ENCODE peak calls at places on chromosomes 6 and 20, in six cellular contexts. P, R, H, U, C and F are unnamed samples.
A peak's percentile ranks its signal among the peaks of the same experiment; 100 is the strongest.

GRCh38 chr6:109527989-109528388 is 45.0 kb upstream of the ZBTB24 start:
- DNase-seq in P (peak; percentile 21), R (peak; percentile 16), H (peak; percentile 30), U (peak; percentile 39), C (no peak), F (no peak)

GRCh38 chr6:42241915-42242314 is 24.3 kb upstream of the MRPS10 start:
- DNase-seq in P (no peak), R (no peak), H (no peak), U (no peak), C (no peak), F (no peak)

GRCh38 chr6:134676307-134677281 is 273.3 kb downstream of the ALDH8A1 start:
- DNase-seq in P (no peak), R (no peak), H (peak; percentile 14), U (peak; percentile 98), C (peak; percentile 94), F (no peak)

GRCh38 chr20:4811661-4812181 is 90.0 kb downstream of the PRND start:
- DNase-seq in P (no peak), R (no peak), H (peak; percentile 97), U (no peak), C (no peak), F (no peak)

GRCh38 chr6:68634503-68635411 is at the start of gene ADGRB3:
- DNase-seq in P (no peak), R (peak; percentile 29), H (peak; percentile 57), U (peak; percentile 70), C (peak; percentile 62), F (peak; percentile 37)

GRCh38 chr6:23446394-23447001 is 679.5 kb upstream of the NRSN1 start:
- DNase-seq in P (peak; percentile 1), R (peak; percentile 34), H (peak; percentile 18), U (peak; percentile 82), C (peak; percentile 25), F (no peak)

GRCh38 chr20:12358655-12359009 is 440.9 kb downstream of the BTBD3 start:
- DNase-seq in P (no peak), R (no peak), H (no peak), U (peak; percentile 5), C (no peak), F (no peak)

GRCh38 chr20:32886652-32887051 is 27.9 kb downstream of the EFCAB8 start:
- DNase-seq in P (no peak), R (no peak), H (no peak), U (no peak), C (no peak), F (no peak)

GRCh38 chr6:115456848-115457247 is 603.8 kb downstream of the FRK start:
- DNase-seq in P (no peak), R (no peak), H (no peak), U (no peak), C (no peak), F (no peak)

GRCh38 chr20:37439223-37439933 is 81.7 kb upstream of the NNAT start:
- DNase-seq in P (no peak), R (no peak), H (no peak), U (no peak), C (no peak), F (no peak)

GRCh38 chr6:170222498-170223471 is 68.1 kb downstream of the DLL1 start:
- DNase-seq in P (no peak), R (peak; percentile 29), H (peak; percentile 95), U (no peak), C (no peak), F (peak; percentile 59)

GRCh38 chr20:35216541-35216940 is 9.9 kb upstream of the MMP24 start:
- DNase-seq in P (no peak), R (peak; percentile 32), H (no peak), U (no peak), C (no peak), F (no peak)

GRCh38 chr6:168550326-168550725 is 109.3 kb downstream of the SMOC2 start:
- DNase-seq in P (no peak), R (no peak), H (no peak), U (no peak), C (no peak), F (no peak)

GRCh38 chr6:15293674-15294073 is 47.8 kb downstream of the JARID2 start:
- DNase-seq in P (no peak), R (no peak), H (no peak), U (no peak), C (no peak), F (no peak)

GRCh38 chr6:149055195-149055899 is 262.2 kb upstream of the TAB2 start:
- DNase-seq in P (no peak), R (no peak), H (peak; percentile 70), U (no peak), C (no peak), F (no peak)

GRCh38 chr6:119467478-119468081 is 118.0 kb upstream of the MAN1A1 start:
- DNase-seq in P (no peak), R (no peak), H (no peak), U (peak; percentile 51), C (no peak), F (no peak)

DNA sequence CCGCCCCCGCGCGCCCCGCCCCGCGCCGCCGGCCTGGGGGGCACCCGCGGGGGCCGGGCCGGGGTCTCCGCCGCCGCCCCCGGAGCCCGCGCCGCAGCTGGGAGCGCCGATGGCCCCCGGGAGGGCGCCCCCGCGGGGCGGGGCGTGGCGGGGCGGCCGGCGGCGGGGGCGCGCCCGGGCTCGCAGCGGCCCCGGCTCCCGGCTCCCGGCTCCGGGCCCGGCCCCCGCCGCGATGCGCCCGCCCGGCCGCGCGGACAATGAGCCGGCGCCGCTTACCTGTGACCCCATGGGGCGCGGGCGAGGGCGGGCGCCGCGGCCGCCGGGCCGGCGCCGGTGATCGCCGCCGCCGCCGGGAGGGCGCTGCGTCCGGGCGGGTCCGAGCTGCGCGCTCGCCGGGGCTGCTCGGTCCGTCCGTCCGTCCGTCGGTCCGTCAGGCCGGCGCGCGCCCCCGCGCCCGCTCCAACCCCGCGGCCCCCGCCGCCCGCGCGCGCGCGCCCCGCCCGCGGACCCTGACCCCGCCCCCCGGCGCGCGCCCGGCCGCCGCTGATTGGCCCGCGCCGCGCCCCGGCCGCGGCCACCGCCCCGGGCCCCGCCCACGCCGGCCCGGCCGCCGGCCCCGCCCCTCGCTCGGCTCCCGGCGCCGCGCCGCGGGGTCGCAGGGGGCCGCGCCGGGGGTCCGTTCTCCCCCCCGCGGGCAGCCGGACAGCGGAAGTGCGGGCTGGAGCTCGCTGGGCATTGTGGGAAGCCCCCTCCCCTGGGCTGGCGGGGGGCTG is at the start of gene ZBTB46:
- DNase-seq in P (no peak), R (no peak), H (peak; percentile 70), U (peak; percentile 64), C (no peak), F (no peak)
- H3K4me3 ChIP-seq in P (peak within 1 kb of the TSS; percentile 59), R (peak within 1 kb of the TSS; percentile 41), H (peak within 1 kb of the TSS; percentile 38), U (peak within 1 kb of the TSS; percentile 63), C (peak within 1 kb of the TSS; percentile 54), F (peak within 1 kb of the TSS; percentile 83)

DNA sequence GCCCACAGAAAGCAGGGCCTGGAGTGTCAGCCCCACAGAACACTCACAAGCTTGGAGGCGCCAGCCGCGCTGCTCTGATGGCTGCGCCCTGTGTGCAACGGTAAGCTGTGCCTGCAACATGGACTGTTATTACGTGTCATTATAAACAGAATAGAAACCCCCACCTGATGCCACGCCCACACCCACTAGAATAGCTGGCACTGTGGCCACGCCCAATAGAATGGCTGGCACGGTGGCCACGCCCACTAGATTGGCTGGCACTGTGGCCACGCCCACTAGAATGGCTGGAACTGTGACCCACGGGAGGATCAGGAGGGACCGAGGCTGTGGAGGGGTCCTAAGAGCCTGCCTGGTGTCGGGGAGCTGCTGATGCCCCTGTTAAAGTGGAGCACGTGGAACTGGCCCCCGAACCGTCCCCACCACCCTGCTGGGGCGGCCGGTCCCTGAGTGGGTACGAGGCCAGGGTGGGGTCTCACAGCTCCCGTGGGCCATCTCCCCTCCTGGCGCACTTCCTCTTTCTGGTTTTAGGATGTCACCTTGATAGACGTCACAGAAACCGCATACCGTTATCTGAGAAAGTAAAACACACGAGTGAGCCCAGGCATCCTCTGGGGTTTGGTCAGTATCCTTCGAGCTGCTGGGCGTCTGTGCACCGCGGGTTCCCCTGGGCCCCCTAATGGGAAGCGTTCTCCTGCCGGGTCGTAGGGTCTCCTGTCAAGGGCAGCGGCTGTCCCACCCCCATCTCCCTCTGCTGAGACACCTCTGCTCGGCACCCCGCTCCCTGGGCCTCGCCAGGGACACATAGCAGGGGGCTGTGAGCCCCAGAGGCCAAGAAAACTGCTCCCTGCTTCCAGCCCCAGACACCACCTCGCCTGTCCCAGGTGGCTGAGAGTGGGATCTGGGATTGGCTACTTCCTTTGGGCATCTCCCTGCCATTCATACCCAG is 25.4 kb downstream of the SLC17A9 start:
- DNase-seq in P (peak; percentile 51), R (no peak), H (peak; percentile 60), U (no peak), C (no peak), F (no peak)
- H3K4me3 ChIP-seq in P (no peak overlapping the region), R (no peak overlapping the region), H (no peak overlapping the region), U (no peak overlapping the region), C (no peak overlapping the region), F (no peak overlapping the region)

GRCh38 chr20:21609981-21610380 is 95.5 kb upstream of the PAX1 start:
- DNase-seq in P (no peak), R (no peak), H (no peak), U (no peak), C (no peak), F (no peak)

GRCh38 chr20:21608777-21609176 is 94.9 kb upstream of the NKX2-2 start:
- DNase-seq in P (no peak), R (no peak), H (no peak), U (no peak), C (no peak), F (no peak)

GRCh38 chr20:21613512-21613911 is 92.0 kb upstream of the PAX1 start:
- DNase-seq in P (no peak), R (peak; percentile 8), H (no peak), U (no peak), C (no peak), F (no peak)

GRCh38 chr20:21609221-21609620 is 95.4 kb upstream of the NKX2-2 start:
- DNase-seq in P (no peak), R (peak; percentile 50), H (no peak), U (no peak), C (no peak), F (peak; percentile 31)

DNA sequence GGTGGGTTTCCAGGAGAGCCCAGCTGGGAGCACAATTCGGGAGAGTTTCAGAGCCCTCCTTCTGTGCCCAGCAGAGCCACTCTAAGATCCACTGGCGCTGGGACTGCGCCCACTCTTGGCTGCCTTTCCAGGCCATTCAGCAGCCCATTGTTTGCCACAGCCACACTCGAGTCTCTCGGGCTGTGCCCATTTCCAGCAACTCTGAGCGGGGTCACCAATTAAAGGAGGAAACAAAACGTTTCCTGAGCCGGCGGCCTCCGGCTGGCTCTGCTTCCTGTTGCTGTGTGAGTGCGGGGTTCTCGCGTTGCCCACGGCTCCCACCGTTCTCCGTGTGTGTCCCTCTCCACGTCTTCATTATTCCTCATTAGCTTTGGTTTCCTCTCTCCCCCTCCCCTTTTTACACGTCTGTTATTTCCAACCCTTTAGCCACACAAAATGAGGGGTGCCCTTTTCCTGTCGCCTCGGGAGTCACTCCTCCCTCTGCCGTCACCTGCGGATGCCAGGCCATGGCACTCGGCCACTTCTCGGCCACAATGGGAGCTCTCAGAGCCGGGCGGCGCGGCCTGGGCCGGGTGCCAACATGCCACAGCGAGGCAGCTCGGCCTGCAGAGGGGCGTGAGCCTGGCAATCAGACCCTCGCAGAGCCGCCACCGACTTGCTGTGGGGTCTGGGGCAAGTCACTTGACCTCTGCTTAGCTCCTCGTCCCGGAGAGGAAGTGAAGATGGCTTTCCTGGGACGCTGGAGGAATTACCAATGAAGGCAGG is 94.3 kb upstream of the NKX2-2 start:
- DNase-seq in P (no peak), R (no peak), H (no peak), U (no peak), C (no peak), F (peak; percentile 75)
- H3K4me3 ChIP-seq in P (no peak overlapping the region), R (no peak overlapping the region), H (no peak overlapping the region), U (no peak overlapping the region), C (no peak overlapping the region), F (peak overlapping the region; percentile 39)

DNA sequence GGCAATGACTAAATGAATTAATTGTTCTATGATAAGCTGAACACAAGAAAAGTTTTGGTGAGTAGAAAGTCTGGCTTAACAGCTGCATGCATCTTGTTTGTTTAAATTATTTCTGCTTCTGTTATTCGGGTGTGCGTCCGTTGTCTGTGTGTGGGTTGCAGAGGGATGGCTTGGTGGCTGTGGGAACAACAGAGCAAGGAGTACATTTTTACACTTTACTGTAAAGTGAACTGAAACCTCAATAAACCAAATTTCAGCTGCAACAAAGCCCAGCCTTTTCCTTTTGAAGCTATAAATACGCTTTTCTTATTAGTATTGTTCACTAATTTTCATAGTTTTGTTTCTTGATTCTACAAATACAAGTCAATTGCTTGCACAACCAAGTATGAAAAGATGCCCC is 3.5 kb upstream of the LAMP5 start:
- DNase-seq in P (no peak), R (no peak), H (no peak), U (no peak), C (no peak), F (no peak)
- H3K4me3 ChIP-seq in P (no peak overlapping the region), R (no peak overlapping the region), H (peak overlapping the region; percentile 44), U (no peak overlapping the region), C (no peak overlapping the region), F (no peak overlapping the region)